ENCODE peak calls at places on chromosomes 13 and 19, in nine cellular contexts. One of them, this sample, is unnamed.

GRCh38 chr13:113192902-113193301 is 15.6 kb downstream of the PCID2 start:
- DNase-seq in HuH-7.5: no peak
- DNase-seq in posterior vena cava: no peak
- DNase-seq in activated T-cell treated with anti-CD3 and anti-CD28 coated beads for 24 hours: no peak
- DNase-seq in stimulated activated CD4-positive, alpha-beta T cell treated with anti-CD3 and anti-CD28 coated beads, Interleukin-15, amount 100 ng/mL, for 1 hour: no peak
- DNase-seq in fibroblast of the aortic adventitia: peak; percentile 86
- DNase-seq in naive B cell: no peak
- DNase-seq in T-cell: no peak
- DNase-seq in AG04450: no peak
- DNase-seq in this sample: no peak

GRCh38 chr19:5686326-5686646 is 3.8 kb upstream of the RPL36 start:
- DNase-seq in HuH-7.5: no peak
- DNase-seq in posterior vena cava: no peak
- DNase-seq in activated T-cell treated with anti-CD3 and anti-CD28 coated beads for 24 hours: no peak
- DNase-seq in stimulated activated CD4-positive, alpha-beta T cell treated with anti-CD3 and anti-CD28 coated beads, Interleukin-15, amount 100 ng/mL, for 1 hour: no peak
- DNase-seq in fibroblast of the aortic adventitia: no peak
- DNase-seq in naive B cell: no peak
- DNase-seq in T-cell: no peak
- DNase-seq in AG04450: no peak
- DNase-seq in this sample: no peak

GRCh38 chr13:71621152-71622124 is 245.6 kb downstream of the DACH1 start:
- DNase-seq in HuH-7.5: no peak
- DNase-seq in posterior vena cava: no peak
- DNase-seq in activated T-cell treated with anti-CD3 and anti-CD28 coated beads for 24 hours: no peak
- DNase-seq in stimulated activated CD4-positive, alpha-beta T cell treated with anti-CD3 and anti-CD28 coated beads, Interleukin-15, amount 100 ng/mL, for 1 hour: no peak
- DNase-seq in fibroblast of the aortic adventitia: no peak
- DNase-seq in naive B cell: no peak
- DNase-seq in T-cell: no peak
- DNase-seq in AG04450: no peak
- DNase-seq in this sample: no peak

GRCh38 chr19:56690668-56691067 is 19.1 kb upstream of the ZNF835 start:
- DNase-seq in HuH-7.5: no peak
- DNase-seq in posterior vena cava: no peak
- DNase-seq in activated T-cell treated with anti-CD3 and anti-CD28 coated beads for 24 hours: no peak
- DNase-seq in stimulated activated CD4-positive, alpha-beta T cell treated with anti-CD3 and anti-CD28 coated beads, Interleukin-15, amount 100 ng/mL, for 1 hour: no peak
- DNase-seq in fibroblast of the aortic adventitia: no peak
- DNase-seq in naive B cell: no peak
- DNase-seq in T-cell: no peak
- DNase-seq in AG04450: no peak
- DNase-seq in this sample: no peak

GRCh38 chr19:57803594-57804325 is 11.0 kb downstream of the ZNF552 start:
- DNase-seq in HuH-7.5: no peak
- DNase-seq in posterior vena cava: no peak
- DNase-seq in activated T-cell treated with anti-CD3 and anti-CD28 coated beads for 24 hours: no peak
- DNase-seq in stimulated activated CD4-positive, alpha-beta T cell treated with anti-CD3 and anti-CD28 coated beads, Interleukin-15, amount 100 ng/mL, for 1 hour: no peak
- DNase-seq in fibroblast of the aortic adventitia: peak; percentile 66
- DNase-seq in naive B cell: peak; percentile 9
- DNase-seq in T-cell: no peak
- DNase-seq in AG04450: peak; percentile 48
- DNase-seq in this sample: peak; percentile 50

GRCh38 chr13:39767791-39768564 is 112.5 kb downstream of the COG6 start:
- DNase-seq in HuH-7.5: no peak
- DNase-seq in posterior vena cava: no peak
- DNase-seq in activated T-cell treated with anti-CD3 and anti-CD28 coated beads for 24 hours: no peak
- DNase-seq in stimulated activated CD4-positive, alpha-beta T cell treated with anti-CD3 and anti-CD28 coated beads, Interleukin-15, amount 100 ng/mL, for 1 hour: no peak
- DNase-seq in fibroblast of the aortic adventitia: no peak
- DNase-seq in naive B cell: no peak
- DNase-seq in T-cell: no peak
- DNase-seq in AG04450: no peak
- DNase-seq in this sample: no peak

GRCh38 chr19:38093154-38093553 is 130.9 kb downstream of the DPF1 start:
- DNase-seq in HuH-7.5: no peak
- DNase-seq in posterior vena cava: no peak
- DNase-seq in activated T-cell treated with anti-CD3 and anti-CD28 coated beads for 24 hours: no peak
- DNase-seq in stimulated activated CD4-positive, alpha-beta T cell treated with anti-CD3 and anti-CD28 coated beads, Interleukin-15, amount 100 ng/mL, for 1 hour: no peak
- DNase-seq in fibroblast of the aortic adventitia: no peak
- DNase-seq in naive B cell: no peak
- DNase-seq in T-cell: no peak
- DNase-seq in AG04450: no peak
- DNase-seq in this sample: no peak

GRCh38 chr13:91369432-91369831 is 21.9 kb downstream of the MIR17HG start:
- DNase-seq in HuH-7.5: no peak
- DNase-seq in posterior vena cava: no peak
- DNase-seq in activated T-cell treated with anti-CD3 and anti-CD28 coated beads for 24 hours: no peak
- DNase-seq in stimulated activated CD4-positive, alpha-beta T cell treated with anti-CD3 and anti-CD28 coated beads, Interleukin-15, amount 100 ng/mL, for 1 hour: no peak
- DNase-seq in fibroblast of the aortic adventitia: peak; percentile 79
- DNase-seq in naive B cell: no peak
- DNase-seq in T-cell: no peak
- DNase-seq in AG04450: no peak
- DNase-seq in this sample: no peak

GRCh38 chr19:55491546-55492360 is 3.5 kb downstream of the SSC5D start:
- DNase-seq in HuH-7.5: no peak
- DNase-seq in posterior vena cava: no peak
- DNase-seq in activated T-cell treated with anti-CD3 and anti-CD28 coated beads for 24 hours: no peak
- DNase-seq in stimulated activated CD4-positive, alpha-beta T cell treated with anti-CD3 and anti-CD28 coated beads, Interleukin-15, amount 100 ng/mL, for 1 hour: no peak
- DNase-seq in fibroblast of the aortic adventitia: no peak
- DNase-seq in naive B cell: no peak
- DNase-seq in T-cell: no peak
- DNase-seq in AG04450: no peak
- DNase-seq in this sample: no peak

GRCh38 chr19:35822579-35822978 is 9.9 kb upstream of the PRODH2 start:
- DNase-seq in HuH-7.5: no peak
- DNase-seq in posterior vena cava: no peak
- DNase-seq in activated T-cell treated with anti-CD3 and anti-CD28 coated beads for 24 hours: no peak
- DNase-seq in stimulated activated CD4-positive, alpha-beta T cell treated with anti-CD3 and anti-CD28 coated beads, Interleukin-15, amount 100 ng/mL, for 1 hour: no peak
- DNase-seq in fibroblast of the aortic adventitia: no peak
- DNase-seq in naive B cell: no peak
- DNase-seq in T-cell: no peak
- DNase-seq in AG04450: no peak
- DNase-seq in this sample: no peak

GRCh38 chr13:112803422-112803821 is 113.6 kb downstream of the ATP11A start:
- DNase-seq in HuH-7.5: no peak
- DNase-seq in posterior vena cava: no peak
- DNase-seq in activated T-cell treated with anti-CD3 and anti-CD28 coated beads for 24 hours: no peak
- DNase-seq in stimulated activated CD4-positive, alpha-beta T cell treated with anti-CD3 and anti-CD28 coated beads, Interleukin-15, amount 100 ng/mL, for 1 hour: no peak
- DNase-seq in fibroblast of the aortic adventitia: no peak
- DNase-seq in naive B cell: no peak
- DNase-seq in T-cell: no peak
- DNase-seq in AG04450: no peak
- DNase-seq in this sample: no peak

GRCh38 chr19:27974082-27974513 is 1238.9 kb downstream of the UQCRFS1 start:
- DNase-seq in HuH-7.5: no peak
- DNase-seq in posterior vena cava: no peak
- DNase-seq in activated T-cell treated with anti-CD3 and anti-CD28 coated beads for 24 hours: no peak
- DNase-seq in stimulated activated CD4-positive, alpha-beta T cell treated with anti-CD3 and anti-CD28 coated beads, Interleukin-15, amount 100 ng/mL, for 1 hour: no peak
- DNase-seq in fibroblast of the aortic adventitia: peak; percentile 50
- DNase-seq in naive B cell: no peak
- DNase-seq in T-cell: no peak
- DNase-seq in AG04450: no peak
- DNase-seq in this sample: no peak

GRCh38 chr13:49057176-49057575 is 81.5 kb downstream of the FNDC3A start:
- DNase-seq in HuH-7.5: no peak
- DNase-seq in posterior vena cava: no peak
- DNase-seq in activated T-cell treated with anti-CD3 and anti-CD28 coated beads for 24 hours: no peak
- DNase-seq in stimulated activated CD4-positive, alpha-beta T cell treated with anti-CD3 and anti-CD28 coated beads, Interleukin-15, amount 100 ng/mL, for 1 hour: no peak
- DNase-seq in fibroblast of the aortic adventitia: no peak
- DNase-seq in naive B cell: no peak
- DNase-seq in T-cell: no peak
- DNase-seq in AG04450: no peak
- DNase-seq in this sample: no peak

GRCh38 chr13:113741101-113741731 is 17.8 kb upstream of the TMEM255B start:
- DNase-seq in HuH-7.5: no peak
- DNase-seq in posterior vena cava: peak; percentile 54
- DNase-seq in activated T-cell treated with anti-CD3 and anti-CD28 coated beads for 24 hours: no peak
- DNase-seq in stimulated activated CD4-positive, alpha-beta T cell treated with anti-CD3 and anti-CD28 coated beads, Interleukin-15, amount 100 ng/mL, for 1 hour: no peak
- DNase-seq in fibroblast of the aortic adventitia: no peak
- DNase-seq in naive B cell: no peak
- DNase-seq in T-cell: no peak
- DNase-seq in AG04450: no peak
- DNase-seq in this sample: no peak

GRCh38 chr13:35699181-35699580 is 222.7 kb upstream of the MAB21L1 start:
- DNase-seq in HuH-7.5: no peak
- DNase-seq in posterior vena cava: no peak
- DNase-seq in activated T-cell treated with anti-CD3 and anti-CD28 coated beads for 24 hours: no peak
- DNase-seq in stimulated activated CD4-positive, alpha-beta T cell treated with anti-CD3 and anti-CD28 coated beads, Interleukin-15, amount 100 ng/mL, for 1 hour: no peak
- DNase-seq in fibroblast of the aortic adventitia: peak; percentile 70
- DNase-seq in naive B cell: no peak
- DNase-seq in T-cell: no peak
- DNase-seq in AG04450: no peak
- DNase-seq in this sample: no peak

GRCh38 chr13:51727634-51728274 is 76.2 kb downstream of the DHRS12 start:
- DNase-seq in HuH-7.5: no peak
- DNase-seq in posterior vena cava: no peak
- DNase-seq in activated T-cell treated with anti-CD3 and anti-CD28 coated beads for 24 hours: no peak
- DNase-seq in stimulated activated CD4-positive, alpha-beta T cell treated with anti-CD3 and anti-CD28 coated beads, Interleukin-15, amount 100 ng/mL, for 1 hour: no peak
- DNase-seq in fibroblast of the aortic adventitia: no peak
- DNase-seq in naive B cell: no peak
- DNase-seq in T-cell: no peak
- DNase-seq in AG04450: no peak
- DNase-seq in this sample: no peak

GRCh38 chr19:12880551-12881171 is 588 bp downstream of the DNASE2 start:
- DNase-seq in HuH-7.5: no peak
- DNase-seq in posterior vena cava: no peak
- DNase-seq in activated T-cell treated with anti-CD3 and anti-CD28 coated beads for 24 hours: no peak
- DNase-seq in stimulated activated CD4-positive, alpha-beta T cell treated with anti-CD3 and anti-CD28 coated beads, Interleukin-15, amount 100 ng/mL, for 1 hour: no peak
- DNase-seq in fibroblast of the aortic adventitia: peak; percentile 37
- DNase-seq in naive B cell: no peak
- DNase-seq in T-cell: no peak
- DNase-seq in AG04450: no peak
- DNase-seq in this sample: no peak